ENCODE peak calls at places on chromosomes 7 and 10, in five cellular contexts. D is progenitor cell of endocrine pancreas; X is neural progenitor cell; Y is CD4-positive, alpha-beta T cell; L is fibroblast of mammary gland. N is an unnamed sample.
A peak's percentile ranks its signal among the peaks of the same experiment; 100 is the strongest.

GRCh38 chr7:69430502-69431145 is 167.7 kb upstream of the AUTS2 start:
- DNase-seq in Y (no peak), X (peak; percentile 3), D (no peak), L (peak; percentile 20), N (no peak)

GRCh38 chr7:128031901-128032604 is 816 bp upstream of the LRRC4 start:
- DNase-seq in L (peak; percentile 92), D (peak; percentile 44), X (peak; percentile 90), Y (peak; percentile 40), N (no peak)

GRCh38 chr10:74923556-74923955 is 97.2 kb downstream of the KAT6B start:
- DNase-seq in L (no peak), D (no peak), X (no peak), Y (no peak), N (no peak)

GRCh38 chr10:100775346-100775745 is 30.0 kb downstream of the PAX2 start:
- DNase-seq in D (no peak), Y (no peak), X (no peak), L (peak; percentile 49), N (no peak)

GRCh38 chr10:2137549-2138174 is 400.3 kb upstream of the ADARB2 start:
- DNase-seq in D (no peak), L (no peak), Y (no peak), X (peak; percentile 49), N (no peak)

GRCh38 chr7:25759281-25759680 is 392.7 kb upstream of the NFE2L3 start:
- DNase-seq in D (no peak), L (no peak), X (no peak), Y (no peak), N (no peak)

GRCh38 chr7:12524794-12525386 is 45.6 kb upstream of the SCIN start:
- DNase-seq in Y (no peak), L (peak; percentile 72), D (no peak), X (peak; percentile 55), N (no peak)

GRCh38 chr7:39969431-39969830 is 19.4 kb downstream of the CDK13 start:
- DNase-seq in L (peak; percentile 38), Y (no peak), D (no peak), X (no peak), N (no peak)

GRCh38 chr7:41544241-41544640 is 158.6 kb downstream of the INHBA start:
- DNase-seq in D (no peak), Y (no peak), X (no peak), L (peak; percentile 51), N (no peak)

GRCh38 chr10:97129666-97130065 is 56.1 kb downstream of the SLIT1 start:
- DNase-seq in D (no peak), Y (no peak), L (no peak), X (no peak), N (no peak)

GRCh38 chr10:26790596-26790995 is 70.2 kb downstream of the ABI1 start:
- DNase-seq in Y (no peak), L (peak; percentile 31), D (no peak), X (no peak), N (no peak)

GRCh38 chr10:68989317-68989990 is 851 bp downstream of the KIFBP start:
- DNase-seq in L (peak; percentile 22), Y (no peak), D (no peak), X (no peak), N (no peak)

GRCh38 chr10:110641256-110641655 is 2.9 kb upstream of the RBM20 start:
- DNase-seq in X (peak; percentile 79), D (no peak), L (peak; percentile 8), Y (peak; percentile 30), N (no peak)

GRCh38 chr7:133730360-133730759 is 396.8 kb upstream of the LRGUK start:
- DNase-seq in D (no peak), Y (no peak), X (no peak), L (peak; percentile 30), N (no peak)

GRCh38 chr7:43758861-43759683 is 592 bp downstream of the BLVRA start:
- DNase-seq in D (peak; percentile 37), L (no peak), X (peak; percentile 74), Y (peak; percentile 32), N (no peak)

GRCh38 chr7:24701232-24701898 is 55.9 kb downstream of the GSDME start:
- DNase-seq in L (peak; percentile 93), Y (no peak), D (no peak), X (no peak), N (no peak)

GRCh38 chr7:77426521-77427051 is 10.4 kb upstream of the GSAP start:
- DNase-seq in X (peak; percentile 47), L (peak; percentile 51), Y (no peak), D (no peak), N (no peak)

GRCh38 chr7:27066148-27066547 is 29.7 kb downstream of the HOXA1 start:
- DNase-seq in X (no peak), D (no peak), Y (no peak), L (peak; percentile 66), N (no peak)

GRCh38 chr7:39890411-39890810 is 59.6 kb upstream of the CDK13 start:
- DNase-seq in Y (no peak), D (no peak), X (no peak), L (no peak), N (no peak)

GRCh38 chr7:42956062-42956461 is 23.9 kb downstream of the MRPL32 start:
- DNase-seq in X (no peak), L (no peak), D (no peak), Y (no peak), N (no peak)

GRCh38 chr7:38034062-38034907 is 113.8 kb downstream of the EPDR1 start:
- DNase-seq in Y (no peak), D (no peak), X (no peak), L (no peak), N (no peak)

GRCh38 chr10:76991571-76991970 is 646.0 kb downstream of the KCNMA1 start:
- DNase-seq in Y (no peak), X (no peak), D (no peak), L (no peak), N (no peak)

GRCh38 chr7:122013070-122013469 is 131.0 kb downstream of the AASS start:
- DNase-seq in L (peak; percentile 12), D (no peak), Y (no peak), X (no peak), N (no peak)

GRCh38 chr7:152076940-152077933 is 51.8 kb downstream of the GALNT11 start:
- DNase-seq in D (no peak), L (peak; percentile 35), X (no peak), Y (no peak), N (no peak)

GRCh38 chr10:2897619-2898508 is 169.5 kb upstream of the PFKP start:
- DNase-seq in D (no peak), L (no peak), Y (no peak), X (no peak), N (no peak)

GRCh38 chr7:32204361-32205018 is 134.3 kb upstream of the PDE1C start:
- DNase-seq in L (peak; percentile 75), D (peak; percentile 54), X (peak; percentile 89), Y (no peak), N (no peak)

GRCh38 chr7:136869991-136870798 is 1.7 kb downstream of the CHRM2 start:
- DNase-seq in L (no peak), D (no peak), X (peak; percentile 48), Y (no peak), N (no peak)

GRCh38 chr10:49081532-49082275 is 33.6 kb downstream of the VSTM4 start:
- DNase-seq in D (no peak), X (peak; percentile 53), L (no peak), Y (no peak), N (no peak)

GRCh38 chr10:77159538-77160110 is 478.0 kb downstream of the KCNMA1 start:
- DNase-seq in X (no peak), L (peak; percentile 65), D (no peak), Y (no peak), N (no peak)

GRCh38 chr7:11951909-11952308 is 119.9 kb upstream of the THSD7A start:
- DNase-seq in D (no peak), X (no peak), L (no peak), Y (no peak), N (no peak)

DNA sequence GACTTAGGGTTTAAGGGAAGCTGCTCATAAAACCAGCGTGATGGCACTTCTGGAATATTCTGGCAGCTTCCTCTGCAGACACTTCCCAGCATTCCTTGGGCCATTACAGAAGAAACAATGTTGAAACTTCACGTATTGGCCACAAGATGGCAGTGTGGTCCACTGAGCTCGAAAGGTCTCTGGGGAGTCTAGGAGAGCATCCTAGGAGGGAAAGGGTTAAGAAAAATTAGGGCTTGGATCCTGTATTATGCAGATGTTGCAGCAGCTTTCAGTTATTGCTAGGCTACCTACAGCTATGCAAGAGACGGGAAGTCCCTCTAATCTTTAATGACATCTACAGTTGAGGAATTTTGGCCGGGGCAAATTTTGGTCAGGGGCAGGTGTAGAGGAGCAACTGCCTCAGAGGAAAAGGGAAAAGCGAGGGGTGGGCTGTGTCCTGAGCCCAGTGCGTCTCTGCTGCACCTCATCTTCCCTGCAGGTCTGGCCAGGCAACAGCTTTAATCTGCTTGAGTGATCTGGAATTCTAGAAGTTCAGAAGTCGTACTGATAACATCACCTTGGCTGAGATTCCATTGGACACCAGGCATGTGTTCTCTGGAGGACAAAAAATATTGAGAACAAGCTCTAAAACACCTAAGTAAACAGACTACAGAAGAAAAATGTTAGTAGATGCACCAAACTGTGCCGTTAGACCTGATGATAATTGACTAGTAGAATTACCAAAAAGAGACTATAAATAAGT is 220.8 kb upstream of the PRSS58 start:
- DNase-seq in D (no peak), X (peak; percentile 33), L (peak; percentile 74), Y (no peak), N (no peak)
- TF ChIP-seq CTCF in D (peak; percentile 56), X (peak; percentile 70), L (peak; percentile 86), Y (peak; percentile 67), N (no peak)

GRCh38 chr10:104121485-104122272 is at the start of gene SFR1:
- DNase-seq in L (peak; percentile 96), D (peak; percentile 99), Y (peak; percentile 100), X (peak; percentile 99), N (peak; percentile 89)

GRCh38 chr10:104122273-104123107 is 519 bp downstream of the SFR1 start:
- DNase-seq in L (no peak), D (no peak), Y (no peak), X (no peak), N (no peak)

GRCh38 chr10:104120903-104121484 is 977 bp upstream of the SFR1 start:
- DNase-seq in Y (peak; percentile 70), L (peak; percentile 96), D (peak; percentile 55), X (peak; percentile 87), N (peak; percentile 87)

GRCh38 chr10:104120512-104120902 is 1.5 kb upstream of the SFR1 start:
- DNase-seq in L (no peak), D (no peak), Y (no peak), X (no peak), N (no peak)

GRCh38 chr10:104123397-104123796 is 1.4 kb downstream of the SFR1 start:
- DNase-seq in Y (no peak), D (no peak), X (no peak), L (peak; percentile 49), N (no peak)
- TF ChIP-seq CTCF in Y (peak; percentile 27), D (no peak), X (peak; percentile 34), L (peak; percentile 53), N (no peak)

GRCh38 chr7:112450807-112451661 is 774 bp downstream of the IFRD1 start:
- DNase-seq in D (peak; percentile 84), Y (peak; percentile 75), X (peak; percentile 97), L (peak; percentile 97), N (peak; percentile 85)
- TF ChIP-seq CTCF in D (no peak), Y (no peak), X (no peak), L (no peak), N (no peak)

GRCh38 chr7:138460649-138461607 is 869 bp downstream of the TRIM24 start:
- DNase-seq in X (peak; percentile 75), Y (peak; percentile 59), D (peak; percentile 61), L (peak; percentile 30), N (no peak)
- TF ChIP-seq CTCF in X (no peak), Y (no peak), D (peak; percentile 23), L (no peak), N (no peak)

GRCh38 chr10:118809821-118810220 is 55.1 kb upstream of the CACUL1 start:
- DNase-seq in L (no peak), Y (no peak), X (no peak), D (no peak), N (no peak)
- TF ChIP-seq CTCF in L (no peak), Y (no peak), X (no peak), D (no peak), N (no peak)

GRCh38 chr10:34762603-34763299 is 52.3 kb downstream of the PARD3 start:
- DNase-seq in X (no peak), D (no peak), Y (no peak), L (no peak), N (no peak)
- TF ChIP-seq CTCF in X (no peak), D (no peak), Y (no peak), L (no peak), N (no peak)

N was measured in omental fat pad.